ENCODE peak calls at places on chromosome 20, in seven cellular contexts. H, T, C, R, J, P and M are unnamed samples.

GRCh38 chr20:22616551-22616950 is 32.2 kb upstream of the FOXA2 start:
- DNase-seq in J (no peak), H (no peak), T (no peak), R (no peak), P (no peak), C (no peak), M (no peak)

GRCh38 chr20:48676795-48677447 is 150.9 kb downstream of the PREX1 start:
- DNase-seq in J (no peak), T (no peak), H (no peak), R (no peak), C (no peak), P (no peak), M (no peak)

GRCh38 chr20:5020760-5021159 is 19.4 kb upstream of the SLC23A2 start:
- DNase-seq in J (no peak), R (no peak), T (no peak), H (no peak), P (no peak), C (no peak), M (no peak)

GRCh38 chr20:37995856-37996625 is 37.2 kb downstream of the TTI1 start:
- DNase-seq in R (no peak), C (no peak), P (no peak), J (no peak), H (no peak), T (no peak), M (no peak)

GRCh38 chr20:42267793-42268381 is 649.7 kb upstream of the CHD6 start:
- DNase-seq in C (no peak), J (no peak), T (no peak), H (no peak), P (no peak), R (no peak), M (no peak)

GRCh38 chr20:59821788-59822187 is 111.6 kb downstream of the SYCP2 start:
- DNase-seq in T (no peak), J (no peak), R (no peak), C (no peak), P (no peak), H (no peak), M (no peak)

GRCh38 chr20:39960522-39961420 is 728.3 kb downstream of the MAFB start:
- DNase-seq in H (peak), P (no peak), C (no peak), T (peak), J (no peak), R (no peak), M (no peak)

GRCh38 chr20:17533396-17533795 is 2.2 kb upstream of the BFSP1 start:
- DNase-seq in P (peak), R (peak), H (peak), C (peak), J (peak), T (peak), M (no peak)

GRCh38 chr20:63553251-63553932 is 567 bp upstream of the FNDC11 start:
- DNase-seq in C (peak), R (peak), H (peak), J (peak), T (peak), P (peak), M (peak)

GRCh38 chr20:63737940-63738686 is 1.5 kb upstream of the SLC2A4RG start:
- DNase-seq in J (no peak), T (peak), H (no peak), R (no peak), P (no peak), C (no peak), M (no peak)

GRCh38 chr20:46811328-46812084 is 83.1 kb upstream of the EYA2 start:
- DNase-seq in C (no peak), J (no peak), R (no peak), P (no peak), T (peak), H (no peak), M (no peak)

GRCh38 chr20:17579369-17580039 is 9.6 kb downstream of the DSTN start:
- DNase-seq in H (no peak), T (no peak), R (no peak), P (no peak), C (no peak), J (no peak), M (no peak)

GRCh38 chr20:5353624-5354496 is 37.1 kb upstream of the PROKR2 start:
- DNase-seq in J (peak), T (no peak), R (peak), H (no peak), P (peak), C (no peak), M (no peak)

GRCh38 chr20:32224463-32224862 is 16.8 kb downstream of the POFUT1 start:
- DNase-seq in T (no peak), H (no peak), C (no peak), J (no peak), R (no peak), P (no peak), M (no peak)

GRCh38 chr20:7601431-7601830 is 338.8 kb downstream of the HAO1 start:
- DNase-seq in J (no peak), C (no peak), P (no peak), H (no peak), T (no peak), R (no peak), M (no peak)

GRCh38 chr20:14860410-14860814 is 523.0 kb upstream of the FLRT3 start:
- DNase-seq in H (peak), C (no peak), J (no peak), T (peak), R (peak), P (no peak), M (peak)

GRCh38 chr20:6122873-6123649 is at the start of gene FERMT1:
- DNase-seq in H (peak), T (peak), C (peak), R (peak), P (peak), J (peak), M (peak)

GRCh38 chr20:325889-326644 is 715 bp downstream of the SOX12 start:
- DNase-seq in C (peak), J (peak), P (peak), H (peak), T (peak), R (peak), M (peak)

GRCh38 chr20:41424025-41424424 is 57.4 kb upstream of the EMILIN3 start:
- DNase-seq in J (no peak), T (no peak), H (no peak), R (no peak), P (no peak), C (no peak), M (no peak)

GRCh38 chr20:17647391-17648305 is 34.4 kb downstream of the RRBP1 start:
- DNase-seq in H (no peak), P (no peak), R (no peak), T (no peak), C (no peak), J (no peak), M (no peak)

GRCh38 chr20:48339147-48339985 is 488.4 kb downstream of the PREX1 start:
- DNase-seq in C (no peak), J (peak), T (no peak), H (no peak), P (peak), R (peak), M (no peak)

GRCh38 chr20:24700166-24700860 is 230.9 kb downstream of the SYNDIG1 start:
- DNase-seq in C (no peak), R (no peak), J (no peak), T (no peak), H (no peak), P (no peak), M (no peak)

GRCh38 chr20:19067986-19068385 is 144.5 kb upstream of the SLC24A3 start:
- DNase-seq in H (no peak), J (no peak), R (no peak), C (no peak), P (no peak), T (no peak), M (no peak)

GRCh38 chr20:4898282-4898681 is 103.0 kb downstream of the SLC23A2 start:
- DNase-seq in J (peak), T (no peak), R (no peak), H (peak), C (no peak), P (peak), M (no peak)

GRCh38 chr20:20721489-20721888 is 9.0 kb upstream of the RALGAPA2 start:
- DNase-seq in H (no peak), P (no peak), C (no peak), T (no peak), J (no peak), R (no peak), M (no peak)
- TF ChIP-seq CTCF in H (no peak), P (no peak), C (no peak), T (peak), J (no peak), R (no peak), M (no peak)

GRCh38 chr20:49908258-49908565 is 7.1 kb downstream of the SPATA2 start:
- DNase-seq in R (no peak), J (no peak), T (no peak), P (no peak), C (no peak), H (no peak), M (no peak)

GRCh38 chr20:49910340-49910706 is 5.0 kb downstream of the SPATA2 start:
- DNase-seq in R (no peak), P (no peak), H (no peak), C (no peak), T (no peak), J (no peak), M (no peak)

GRCh38 chr20:49907405-49908257 is 7.7 kb downstream of the SPATA2 start:
- DNase-seq in P (no peak), T (no peak), H (no peak), R (no peak), C (no peak), J (no peak), M (no peak)

GRCh38 chr20:49906615-49907154 is 8.6 kb downstream of the SPATA2 start:
- DNase-seq in J (no peak), P (no peak), C (no peak), H (no peak), R (no peak), T (no peak), M (no peak)

DNA sequence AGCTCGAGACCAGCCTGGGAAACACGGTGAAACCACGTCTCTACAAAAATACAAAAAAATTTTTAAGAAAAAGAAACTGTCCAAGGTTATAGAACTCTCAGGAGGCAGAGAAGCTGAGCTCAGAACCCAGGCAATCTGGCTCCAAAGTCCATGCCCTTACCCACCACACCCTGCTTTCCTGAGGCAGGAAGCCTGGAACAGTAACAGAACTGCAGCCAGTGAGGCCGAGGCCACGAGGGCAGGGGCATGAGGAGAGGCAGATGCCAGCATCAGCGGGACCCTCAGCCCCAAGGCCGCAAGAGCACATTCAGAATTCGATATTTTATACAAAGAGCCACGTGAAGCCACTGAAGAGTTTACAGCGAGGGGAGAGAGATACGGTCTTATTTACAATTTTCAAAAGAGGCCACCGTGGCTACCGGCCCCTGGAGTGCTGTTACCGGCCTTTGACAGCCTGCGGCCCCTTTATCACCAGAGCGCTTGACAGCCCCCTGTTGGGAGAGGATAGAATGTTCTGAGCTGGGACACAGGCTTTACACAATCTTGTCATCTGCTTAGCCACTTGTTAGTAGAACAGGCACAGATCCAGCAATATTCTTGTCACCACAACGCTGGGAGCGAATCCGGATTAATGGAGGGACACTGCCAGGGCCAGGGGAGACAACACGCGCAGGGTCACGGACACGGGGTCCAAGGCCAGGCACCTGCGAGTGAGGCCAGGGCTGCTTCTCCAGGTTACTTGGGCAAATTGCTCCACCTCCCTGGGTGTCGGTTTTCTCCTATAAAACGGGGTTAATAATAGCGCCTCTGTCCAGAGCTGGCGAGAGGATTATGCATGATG is 5.6 kb downstream of the SPATA2 start:
- DNase-seq in H (peak), J (no peak), P (no peak), C (no peak), R (no peak), T (peak), M (peak)
- TF ChIP-seq CTCF in H (peak), J (peak), P (no peak), C (peak), R (no peak), T (peak), M (peak)

GRCh38 chr20:20594171-20594530 is 118.3 kb downstream of the RALGAPA2 start:
- DNase-seq in C (no peak), J (peak), P (peak), R (peak), T (peak), H (no peak), M (no peak)

GRCh38 chr20:20593447-20594170 is 118.8 kb downstream of the RALGAPA2 start:
- DNase-seq in C (peak), R (peak), H (peak), T (peak), P (peak), J (peak), M (peak)
- TF ChIP-seq CTCF in C (peak), R (peak), H (peak), T (peak), P (peak), J (peak), M (peak)

GRCh38 chr20:62446398-62446985 is 19.2 kb upstream of the RBBP8NL start:
- DNase-seq in P (no peak), T (no peak), C (no peak), R (no peak), H (no peak), J (no peak), M (no peak)
- TF ChIP-seq CTCF in P (no peak), T (no peak), C (no peak), R (no peak), H (no peak), J (no peak), M (no peak)

DNA sequence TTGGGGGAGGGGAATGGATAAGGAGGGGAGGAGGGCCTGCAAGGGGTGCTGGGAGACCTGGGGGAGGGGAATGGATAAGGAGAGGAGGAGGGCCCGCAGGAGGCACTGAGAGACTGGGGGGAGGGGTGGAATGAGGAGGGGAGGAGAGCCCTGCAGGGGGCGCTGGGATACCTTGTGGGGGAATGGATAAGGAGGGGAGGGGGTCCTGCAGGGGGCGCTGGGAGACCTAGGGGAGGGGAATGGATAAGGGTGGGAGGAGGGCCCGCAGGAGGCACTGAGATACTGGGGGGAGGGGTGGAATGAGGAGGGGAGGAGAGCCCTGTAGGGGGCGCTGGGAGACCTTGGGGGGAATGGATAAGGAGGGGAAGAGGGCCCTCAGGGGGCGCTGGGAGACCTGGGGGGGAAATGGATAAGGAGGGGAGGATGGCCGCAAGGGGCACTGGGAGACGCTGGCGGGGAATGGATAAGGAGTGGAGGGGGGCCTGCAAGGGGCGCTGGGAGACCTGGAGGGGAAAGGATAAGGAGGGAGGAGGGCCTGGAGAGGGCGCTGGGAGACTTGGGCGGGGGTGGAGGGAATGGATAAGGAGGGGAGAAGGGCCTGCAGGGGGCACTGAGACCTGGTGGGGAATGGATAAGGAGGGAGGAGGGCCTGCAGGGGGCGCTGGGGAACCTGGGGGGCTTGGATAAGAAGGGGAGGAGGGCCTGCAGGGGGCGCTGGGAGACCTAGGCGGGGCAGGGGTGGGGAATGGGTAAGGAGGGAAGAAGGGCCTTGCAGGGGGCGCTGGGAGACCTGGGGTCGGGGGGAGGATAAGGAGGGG is 1.3 kb upstream of the CTCFL start:
- DNase-seq in R (no peak), T (peak), J (no peak), C (no peak), H (peak), P (no peak), M (peak)
- TF ChIP-seq CTCF in R (peak), T (peak), J (no peak), C (no peak), H (peak), P (no peak), M (no peak)

GRCh38 chr20:56005389-56005715 is at the start of gene CBLN4:
- DNase-seq in J (no peak), C (no peak), H (peak), P (no peak), T (no peak), R (no peak), M (no peak)
- TF ChIP-seq CTCF in J (no peak), C (no peak), H (no peak), P (no peak), T (no peak), R (no peak), M (no peak)

GRCh38 chr20:43514062-43514971 is 6.8 kb downstream of the L3MBTL1 start:
- DNase-seq in T (peak), H (peak), J (peak), C (peak), P (peak), R (no peak), M (peak)
- TF ChIP-seq CTCF in T (peak), H (peak), J (peak), C (peak), P (peak), R (no peak), M (no peak)